ENCODE peak calls at places on chromosomes 7 and 10, in seven cellular contexts. U, B, S, K, G, L and W are unnamed samples.

GRCh38 chr10:124050021-124051015 is 43.1 kb downstream of the CHST15 start:
- DNase-seq in S (no peak), U (no peak), G (no peak), B (peak; percentile 46), L (no peak), K (no peak), W (no peak)

GRCh38 chr10:116132716-116133420 is 140.1 kb downstream of the GFRA1 start:
- DNase-seq in G (no peak), K (no peak), U (no peak), L (no peak), B (no peak), S (no peak), W (no peak)

GRCh38 chr7:51198654-51199053 is 118.0 kb downstream of the COBL start:
- DNase-seq in K (no peak), S (no peak), G (no peak), U (no peak), B (no peak), L (no peak), W (no peak)

GRCh38 chr7:157543276-157543675 is 206.5 kb downstream of the DNAJB6 start:
- DNase-seq in L (peak; percentile 37), U (no peak), G (no peak), S (no peak), B (peak; percentile 69), K (no peak), W (no peak)

GRCh38 chr10:92177546-92177945 is 113.3 kb downstream of the CPEB3 start:
- DNase-seq in S (peak; percentile 24), U (no peak), B (no peak), G (no peak), L (no peak), K (no peak), W (no peak)

GRCh38 chr7:78953090-78953489 is 500.4 kb downstream of the MAGI2 start:
- DNase-seq in G (no peak), S (no peak), L (no peak), K (no peak), U (no peak), B (no peak), W (no peak)

GRCh38 chr7:149000961-149001360 is 27.3 kb downstream of the PDIA4 start:
- DNase-seq in G (no peak), B (peak; percentile 35), U (no peak), L (no peak), S (no peak), K (no peak), W (no peak)

GRCh38 chr7:111853231-111853990 is 291.1 kb upstream of the IMMP2L start:
- DNase-seq in B (no peak), U (no peak), G (peak; percentile 41), L (no peak), S (peak; percentile 34), K (no peak), W (no peak)

GRCh38 chr7:157054927-157055326 is 44.5 kb upstream of the MNX1 start:
- DNase-seq in U (no peak), L (peak; percentile 21), B (no peak), S (no peak), K (no peak), G (no peak), W (no peak)

GRCh38 chr10:63337455-63338251 is 128.1 kb downstream of the JMJD1C start:
- DNase-seq in L (no peak), G (no peak), B (no peak), S (no peak), U (no peak), K (no peak), W (no peak)

GRCh38 chr10:50231515-50232260 is 19.6 kb downstream of the ASAH2 start:
- DNase-seq in L (no peak), G (no peak), K (no peak), S (no peak), U (no peak), B (no peak), W (no peak)

GRCh38 chr10:27464993-27465392 is 39.1 kb upstream of the RAB18 start:
- DNase-seq in G (no peak), U (no peak), L (no peak), B (no peak), K (peak; percentile 20), S (no peak), W (no peak)

GRCh38 chr10:131810036-131810804 is 90.6 kb upstream of the PPP2R2D start:
- DNase-seq in B (peak; percentile 57), L (peak; percentile 46), U (no peak), K (no peak), G (no peak), S (no peak), W (no peak)

GRCh38 chr10:44132361-44133289 is 252.3 kb downstream of the CXCL12 start:
- DNase-seq in B (no peak), G (peak; percentile 15), U (no peak), S (no peak), K (no peak), L (no peak), W (no peak)

GRCh38 chr7:52925332-52925731 is 110.1 kb upstream of the POM121L12 start:
- DNase-seq in L (no peak), G (no peak), U (no peak), B (no peak), S (no peak), K (no peak), W (no peak)

GRCh38 chr10:24603333-24603732 is 120.4 kb downstream of the ARHGAP21 start:
- DNase-seq in G (peak; percentile 76), L (no peak), S (peak; percentile 35), U (no peak), K (peak; percentile 28), B (no peak), W (peak; percentile 13)

GRCh38 chr7:24255139-24255538 is 28.9 kb upstream of the NPY start:
- DNase-seq in B (no peak), K (peak; percentile 34), U (no peak), L (no peak), G (no peak), S (no peak), W (no peak)

GRCh38 chr10:15515207-15515606 is 144.1 kb upstream of the FAM171A1 start:
- DNase-seq in B (no peak), S (no peak), G (peak; percentile 71), K (no peak), U (no peak), L (no peak), W (no peak)

GRCh38 chr7:47609803-47610452 is 28.0 kb upstream of the TNS3 start:
- DNase-seq in K (no peak), G (peak; percentile 46), B (no peak), U (peak; percentile 56), L (no peak), S (peak; percentile 44), W (no peak)

GRCh38 chr7:122710951-122711350 is 8.2 kb upstream of the RNF148 start:
- DNase-seq in S (no peak), B (no peak), L (no peak), G (no peak), K (no peak), U (no peak), W (no peak)

GRCh38 chr10:62182171-62182570 is 86.5 kb downstream of the RTKN2 start:
- DNase-seq in U (no peak), L (no peak), B (no peak), G (no peak), K (peak; percentile 46), S (no peak), W (no peak)

GRCh38 chr10:122864901-122865300 is 14.5 kb downstream of the FAM24B start:
- DNase-seq in U (no peak), L (no peak), B (no peak), G (peak; percentile 73), S (peak; percentile 66), K (no peak), W (no peak)

GRCh38 chr7:158863611-158864506 is 7.5 kb downstream of the DYNC2I1 start:
- DNase-seq in S (peak; percentile 79), L (peak; percentile 90), B (peak; percentile 86), K (peak; percentile 63), G (peak; percentile 81), U (peak; percentile 54), W (no peak)

GRCh38 chr7:136964347-136964746 is 95.9 kb downstream of the CHRM2 start:
- DNase-seq in K (no peak), S (peak; percentile 60), U (no peak), B (no peak), G (peak; percentile 2), L (no peak), W (no peak)

GRCh38 chr10:122290334-122290733 is 19.2 kb downstream of the BTBD16 start:
- DNase-seq in U (no peak), S (no peak), K (no peak), B (no peak), L (no peak), G (peak; percentile 10), W (no peak)

GRCh38 chr10:6473430-6473829 is 106.6 kb downstream of the PRKCQ start:
- DNase-seq in B (no peak), U (no peak), K (peak; percentile 81), S (no peak), L (no peak), G (no peak), W (no peak)
- H3K4me3 ChIP-seq in B (no peak overlapping the region), U (no peak overlapping the region), K (peak overlapping the region; percentile 85), S (no peak overlapping the region), L (no peak overlapping the region), G (no peak overlapping the region), W (no peak overlapping the region)

GRCh38 chr7:66100408-66101050 is 14.1 kb upstream of the CRCP start:
- DNase-seq in S (no peak), B (no peak), U (no peak), K (no peak), G (peak; percentile 22), L (no peak), W (no peak)
- H3K4me3 ChIP-seq in S (peak overlapping the region; percentile 81), B (no peak overlapping the region), U (peak overlapping the region; percentile 45), K (peak overlapping the region; percentile 74), G (peak overlapping the region; percentile 75), L (peak overlapping the region; percentile 46), W (peak overlapping the region; percentile 53)

GRCh38 chr7:142348921-142349401 is 91.1 kb upstream of the PRSS58 start:
- DNase-seq in K (no peak), L (no peak), U (no peak), G (no peak), S (no peak), B (no peak), W (no peak)

GRCh38 chr7:142349670-142350405 is 92.0 kb upstream of the PRSS58 start:
- DNase-seq in B (no peak), K (no peak), G (no peak), U (no peak), L (peak; percentile 67), S (no peak), W (no peak)

GRCh38 chr7:142355328-142355727 is 97.5 kb upstream of the PRSS58 start:
- DNase-seq in S (peak; percentile 38), L (no peak), U (peak; percentile 71), B (no peak), G (peak; percentile 86), K (no peak), W (no peak)

GRCh38 chr7:142353147-142354058 is 95.5 kb upstream of the PRSS58 start:
- DNase-seq in U (no peak), G (no peak), L (no peak), B (no peak), K (no peak), S (no peak), W (no peak)

DNA sequence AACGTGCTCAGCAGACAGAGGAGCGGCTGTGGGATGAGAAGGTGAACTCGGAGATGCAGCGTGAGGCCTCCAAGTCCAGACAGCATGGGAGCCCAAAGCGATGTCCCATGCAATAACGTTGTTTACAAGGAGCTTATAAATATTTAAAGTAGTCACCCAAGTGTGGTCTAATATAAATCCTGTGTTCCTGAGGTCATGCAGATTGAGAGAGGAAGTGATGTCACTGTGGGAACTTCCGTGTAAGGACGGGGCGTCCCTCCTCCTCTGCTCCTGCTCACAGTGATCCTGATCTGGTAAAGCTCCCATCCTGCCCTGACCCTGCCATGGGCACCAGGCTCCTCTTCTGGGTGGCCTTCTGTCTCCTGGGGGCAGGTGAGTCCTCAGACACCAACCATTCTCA is 94.7 kb upstream of the PRSS58 start:
- DNase-seq in K (peak; percentile 59), G (no peak), U (no peak), B (no peak), S (no peak), L (no peak), W (no peak)
- H3K4me3 ChIP-seq in K (peak overlapping the region; percentile 64), G (no peak overlapping the region), U (no peak overlapping the region), B (no peak overlapping the region), S (no peak overlapping the region), L (no peak overlapping the region), W (no peak overlapping the region)

GRCh38 chr7:108239501-108240225 is 109.5 kb upstream of the LAMB4 start:
- DNase-seq in U (no peak), S (no peak), G (no peak), B (no peak), L (no peak), K (no peak), W (no peak)
- H3K4me3 ChIP-seq in U (no peak overlapping the region), S (no peak overlapping the region), G (no peak overlapping the region), B (no peak overlapping the region), L (no peak overlapping the region), K (no peak overlapping the region), W (no peak overlapping the region)